ENCODE peak calls at places on chromosomes 6 and 20, in seven cellular contexts. One of them, this sample, is unnamed.

GRCh38 chr6:33856655-33857054 is 52.9 kb upstream of the MLN start:
- DNase-seq in cardiac fibroblast: no peak
- DNase-seq in endothelial cell: no peak
- DNase-seq in stimulated activated naive CD4-positive, alpha-beta T cell: peak
- DNase-seq in stimulated activated CD8-positive, alpha-beta memory T cell treated with anti-CD3 and anti-CD28 coated beads, Interleukin-2, amount 100 ng/mL, for 1 hour: peak
- DNase-seq in WTC11: no peak
- DNase-seq in HEK293T: no peak
- DNase-seq in this sample: no peak

GRCh38 chr6:143621876-143622605 is 55.7 kb upstream of the PHACTR2 start:
- DNase-seq in cardiac fibroblast: no peak
- DNase-seq in endothelial cell: no peak
- DNase-seq in stimulated activated naive CD4-positive, alpha-beta T cell: no peak
- DNase-seq in stimulated activated CD8-positive, alpha-beta memory T cell treated with anti-CD3 and anti-CD28 coated beads, Interleukin-2, amount 100 ng/mL, for 1 hour: no peak
- DNase-seq in WTC11: no peak
- DNase-seq in HEK293T: no peak
- DNase-seq in this sample: no peak

GRCh38 chr6:31462964-31463940 is 34.7 kb upstream of the MICB start:
- DNase-seq in cardiac fibroblast: peak
- DNase-seq in endothelial cell: peak
- DNase-seq in stimulated activated naive CD4-positive, alpha-beta T cell: peak
- DNase-seq in stimulated activated CD8-positive, alpha-beta memory T cell treated with anti-CD3 and anti-CD28 coated beads, Interleukin-2, amount 100 ng/mL, for 1 hour: peak
- DNase-seq in WTC11: peak
- DNase-seq in HEK293T: peak
- DNase-seq in this sample: peak

GRCh38 chr6:34315780-34316179 is 67.0 kb upstream of the SMIM29 start:
- DNase-seq in cardiac fibroblast: no peak
- DNase-seq in endothelial cell: no peak
- DNase-seq in stimulated activated naive CD4-positive, alpha-beta T cell: no peak
- DNase-seq in stimulated activated CD8-positive, alpha-beta memory T cell treated with anti-CD3 and anti-CD28 coated beads, Interleukin-2, amount 100 ng/mL, for 1 hour: no peak
- DNase-seq in WTC11: no peak
- DNase-seq in HEK293T: no peak
- DNase-seq in this sample: no peak

GRCh38 chr6:125444234-125444949 is 142.6 kb upstream of the HDDC2 start:
- DNase-seq in cardiac fibroblast: peak
- DNase-seq in endothelial cell: no peak
- DNase-seq in stimulated activated naive CD4-positive, alpha-beta T cell: no peak
- DNase-seq in stimulated activated CD8-positive, alpha-beta memory T cell treated with anti-CD3 and anti-CD28 coated beads, Interleukin-2, amount 100 ng/mL, for 1 hour: no peak
- DNase-seq in WTC11: no peak
- DNase-seq in HEK293T: no peak
- DNase-seq in this sample: no peak

GRCh38 chr6:168415149-168415992 is 25.6 kb upstream of the SMOC2 start:
- DNase-seq in cardiac fibroblast: peak
- DNase-seq in endothelial cell: no peak
- DNase-seq in stimulated activated naive CD4-positive, alpha-beta T cell: no peak
- DNase-seq in stimulated activated CD8-positive, alpha-beta memory T cell treated with anti-CD3 and anti-CD28 coated beads, Interleukin-2, amount 100 ng/mL, for 1 hour: no peak
- DNase-seq in WTC11: no peak
- DNase-seq in HEK293T: no peak
- DNase-seq in this sample: no peak

GRCh38 chr6:3885262-3886036 is 36.3 kb downstream of the FAM50B start:
- DNase-seq in cardiac fibroblast: no peak
- DNase-seq in endothelial cell: peak
- DNase-seq in stimulated activated naive CD4-positive, alpha-beta T cell: no peak
- DNase-seq in stimulated activated CD8-positive, alpha-beta memory T cell treated with anti-CD3 and anti-CD28 coated beads, Interleukin-2, amount 100 ng/mL, for 1 hour: no peak
- DNase-seq in WTC11: no peak
- DNase-seq in HEK293T: peak
- DNase-seq in this sample: no peak

GRCh38 chr6:1542335-1542734 is 67.4 kb upstream of the FOXC1 start:
- DNase-seq in cardiac fibroblast: no peak
- DNase-seq in endothelial cell: no peak
- DNase-seq in stimulated activated naive CD4-positive, alpha-beta T cell: no peak
- DNase-seq in stimulated activated CD8-positive, alpha-beta memory T cell treated with anti-CD3 and anti-CD28 coated beads, Interleukin-2, amount 100 ng/mL, for 1 hour: no peak
- DNase-seq in WTC11: no peak
- DNase-seq in HEK293T: no peak
- DNase-seq in this sample: no peak

GRCh38 chr20:51400051-51400926 is 142.2 kb downstream of the NFATC2 start:
- DNase-seq in cardiac fibroblast: no peak
- DNase-seq in endothelial cell: no peak
- DNase-seq in stimulated activated naive CD4-positive, alpha-beta T cell: no peak
- DNase-seq in stimulated activated CD8-positive, alpha-beta memory T cell treated with anti-CD3 and anti-CD28 coated beads, Interleukin-2, amount 100 ng/mL, for 1 hour: peak
- DNase-seq in WTC11: no peak
- DNase-seq in HEK293T: no peak
- DNase-seq in this sample: no peak

GRCh38 chr6:140230282-140230681 is 855.8 kb upstream of the CITED2 start:
- DNase-seq in cardiac fibroblast: no peak
- DNase-seq in endothelial cell: no peak
- DNase-seq in stimulated activated naive CD4-positive, alpha-beta T cell: no peak
- DNase-seq in stimulated activated CD8-positive, alpha-beta memory T cell treated with anti-CD3 and anti-CD28 coated beads, Interleukin-2, amount 100 ng/mL, for 1 hour: no peak
- DNase-seq in WTC11: no peak
- DNase-seq in HEK293T: no peak
- DNase-seq in this sample: no peak

GRCh38 chr6:84449220-84449619 is 221.8 kb upstream of the CEP162 start:
- DNase-seq in cardiac fibroblast: peak
- DNase-seq in endothelial cell: no peak
- DNase-seq in stimulated activated naive CD4-positive, alpha-beta T cell: no peak
- DNase-seq in stimulated activated CD8-positive, alpha-beta memory T cell treated with anti-CD3 and anti-CD28 coated beads, Interleukin-2, amount 100 ng/mL, for 1 hour: no peak
- DNase-seq in WTC11: no peak
- DNase-seq in HEK293T: peak
- DNase-seq in this sample: no peak

GRCh38 chr20:13650474-13650873 is 11.7 kb upstream of the TASP1 start:
- DNase-seq in cardiac fibroblast: no peak
- DNase-seq in endothelial cell: no peak
- DNase-seq in stimulated activated naive CD4-positive, alpha-beta T cell: no peak
- DNase-seq in stimulated activated CD8-positive, alpha-beta memory T cell treated with anti-CD3 and anti-CD28 coated beads, Interleukin-2, amount 100 ng/mL, for 1 hour: no peak
- DNase-seq in WTC11: no peak
- DNase-seq in HEK293T: no peak
- DNase-seq in this sample: no peak

GRCh38 chr6:87200469-87201174 is 45.3 kb downstream of the ZNF292 start:
- DNase-seq in cardiac fibroblast: peak
- DNase-seq in endothelial cell: no peak
- DNase-seq in stimulated activated naive CD4-positive, alpha-beta T cell: no peak
- DNase-seq in stimulated activated CD8-positive, alpha-beta memory T cell treated with anti-CD3 and anti-CD28 coated beads, Interleukin-2, amount 100 ng/mL, for 1 hour: no peak
- DNase-seq in WTC11: no peak
- DNase-seq in HEK293T: no peak
- DNase-seq in this sample: no peak

GRCh38 chr20:63521602-63522001 is 1.0 kb downstream of the PPDPF start:
- DNase-seq in cardiac fibroblast: peak
- DNase-seq in endothelial cell: no peak
- DNase-seq in stimulated activated naive CD4-positive, alpha-beta T cell: no peak
- DNase-seq in stimulated activated CD8-positive, alpha-beta memory T cell treated with anti-CD3 and anti-CD28 coated beads, Interleukin-2, amount 100 ng/mL, for 1 hour: no peak
- DNase-seq in WTC11: peak
- DNase-seq in HEK293T: no peak
- DNase-seq in this sample: no peak

GRCh38 chr20:23419995-23420901 is 1.0 kb downstream of the NAPB start:
- DNase-seq in cardiac fibroblast: peak
- DNase-seq in endothelial cell: no peak
- DNase-seq in stimulated activated naive CD4-positive, alpha-beta T cell: peak
- DNase-seq in stimulated activated CD8-positive, alpha-beta memory T cell treated with anti-CD3 and anti-CD28 coated beads, Interleukin-2, amount 100 ng/mL, for 1 hour: peak
- DNase-seq in WTC11: no peak
- DNase-seq in HEK293T: peak
- DNase-seq in this sample: no peak

GRCh38 chr6:39189915-39190544 is 39.2 kb downstream of the KCNK5 start:
- DNase-seq in cardiac fibroblast: peak
- DNase-seq in endothelial cell: peak
- DNase-seq in stimulated activated naive CD4-positive, alpha-beta T cell: no peak
- DNase-seq in stimulated activated CD8-positive, alpha-beta memory T cell treated with anti-CD3 and anti-CD28 coated beads, Interleukin-2, amount 100 ng/mL, for 1 hour: no peak
- DNase-seq in WTC11: peak
- DNase-seq in HEK293T: peak
- DNase-seq in this sample: no peak

GRCh38 chr6:113564401-113565161 is 292.6 kb upstream of the MARCKS start:
- DNase-seq in cardiac fibroblast: peak
- DNase-seq in endothelial cell: peak
- DNase-seq in stimulated activated naive CD4-positive, alpha-beta T cell: no peak
- DNase-seq in stimulated activated CD8-positive, alpha-beta memory T cell treated with anti-CD3 and anti-CD28 coated beads, Interleukin-2, amount 100 ng/mL, for 1 hour: no peak
- DNase-seq in WTC11: peak
- DNase-seq in HEK293T: no peak
- DNase-seq in this sample: peak

GRCh38 chr6:52527436-52527835 is 49.4 kb downstream of the TRAM2 start:
- DNase-seq in cardiac fibroblast: no peak
- DNase-seq in endothelial cell: no peak
- DNase-seq in stimulated activated naive CD4-positive, alpha-beta T cell: no peak
- DNase-seq in stimulated activated CD8-positive, alpha-beta memory T cell treated with anti-CD3 and anti-CD28 coated beads, Interleukin-2, amount 100 ng/mL, for 1 hour: no peak
- DNase-seq in WTC11: no peak
- DNase-seq in HEK293T: no peak
- DNase-seq in this sample: no peak

GRCh38 chr6:145148392-145149175 is 586.7 kb downstream of the EPM2A start:
- DNase-seq in cardiac fibroblast: peak
- DNase-seq in endothelial cell: no peak
- DNase-seq in stimulated activated naive CD4-positive, alpha-beta T cell: no peak
- DNase-seq in stimulated activated CD8-positive, alpha-beta memory T cell treated with anti-CD3 and anti-CD28 coated beads, Interleukin-2, amount 100 ng/mL, for 1 hour: no peak
- DNase-seq in WTC11: no peak
- DNase-seq in HEK293T: peak
- DNase-seq in this sample: no peak

GRCh38 chr6:106014930-106015329 is 71.2 kb upstream of the PRDM1 start:
- DNase-seq in cardiac fibroblast: no peak
- DNase-seq in endothelial cell: no peak
- DNase-seq in stimulated activated naive CD4-positive, alpha-beta T cell: no peak
- DNase-seq in stimulated activated CD8-positive, alpha-beta memory T cell treated with anti-CD3 and anti-CD28 coated beads, Interleukin-2, amount 100 ng/mL, for 1 hour: no peak
- DNase-seq in WTC11: no peak
- DNase-seq in HEK293T: no peak
- DNase-seq in this sample: no peak

GRCh38 chr6:11096109-11096508 is 2.5 kb downstream of the SMIM13 start:
- DNase-seq in cardiac fibroblast: peak
- DNase-seq in endothelial cell: no peak
- DNase-seq in stimulated activated naive CD4-positive, alpha-beta T cell: no peak
- DNase-seq in stimulated activated CD8-positive, alpha-beta memory T cell treated with anti-CD3 and anti-CD28 coated beads, Interleukin-2, amount 100 ng/mL, for 1 hour: no peak
- DNase-seq in WTC11: peak
- DNase-seq in HEK293T: peak
- DNase-seq in this sample: no peak

GRCh38 chr6:115545410-115545986 is 515.2 kb downstream of the FRK start:
- DNase-seq in cardiac fibroblast: no peak
- DNase-seq in endothelial cell: peak
- DNase-seq in stimulated activated naive CD4-positive, alpha-beta T cell: no peak
- DNase-seq in stimulated activated CD8-positive, alpha-beta memory T cell treated with anti-CD3 and anti-CD28 coated beads, Interleukin-2, amount 100 ng/mL, for 1 hour: no peak
- DNase-seq in WTC11: peak
- DNase-seq in HEK293T: peak
- DNase-seq in this sample: peak

GRCh38 chr6:35764238-35764896 is 12.0 kb upstream of the CLPSL2 start:
- DNase-seq in cardiac fibroblast: no peak
- DNase-seq in endothelial cell: no peak
- DNase-seq in stimulated activated naive CD4-positive, alpha-beta T cell: no peak
- DNase-seq in stimulated activated CD8-positive, alpha-beta memory T cell treated with anti-CD3 and anti-CD28 coated beads, Interleukin-2, amount 100 ng/mL, for 1 hour: no peak
- DNase-seq in WTC11: peak
- DNase-seq in HEK293T: no peak
- DNase-seq in this sample: peak

GRCh38 chr6:11854418-11855165 is 76.0 kb upstream of the ADTRP start:
- DNase-seq in cardiac fibroblast: peak
- DNase-seq in endothelial cell: no peak
- DNase-seq in stimulated activated naive CD4-positive, alpha-beta T cell: no peak
- DNase-seq in stimulated activated CD8-positive, alpha-beta memory T cell treated with anti-CD3 and anti-CD28 coated beads, Interleukin-2, amount 100 ng/mL, for 1 hour: no peak
- DNase-seq in WTC11: no peak
- DNase-seq in HEK293T: no peak
- DNase-seq in this sample: no peak